ENCODE peak calls at places on chromosomes 3 and 15, in five cellular contexts. T is T-helper 2 cell, M is fibroblast of mammary gland, B is neural crest cell, A is GM03348. L is an unnamed sample.

GRCh38 chr3:170741756-170742530 is 128.1 kb downstream of the RPL22L1 start:
- DNase-seq in T (no peak), M (peak), B (no peak), A (no peak), L (no peak)

GRCh38 chr3:48058089-48058488 is 41.9 kb upstream of the MAP4 start:
- DNase-seq in T (no peak), M (peak), B (no peak), A (peak), L (no peak)

GRCh38 chr15:51782357-51782896 is 31.0 kb downstream of the TMOD2 start:
- DNase-seq in T (no peak), M (peak), B (no peak), A (no peak), L (no peak)

GRCh38 chr15:39682366-39682765 is 100.3 kb downstream of the FSIP1 start:
- DNase-seq in T (no peak), M (no peak), B (no peak), A (peak), L (no peak)

GRCh38 chr15:47577476-47577875 is 139.8 kb upstream of the SEMA6D start:
- DNase-seq in T (no peak), M (no peak), B (no peak), A (no peak), L (no peak)

GRCh38 chr15:90902996-90903732 is at the start of gene MAN2A2:
- DNase-seq in T (peak), M (peak), B (peak), A (peak), L (no peak)

GRCh38 chr3:29755416-29755815 is 474.5 kb downstream of the RBMS3 start:
- DNase-seq in T (no peak), M (no peak), B (no peak), A (no peak), L (no peak)

GRCh38 chr3:63954182-63954581 is 42.0 kb upstream of the SCAANT1 start:
- DNase-seq in T (no peak), M (peak), B (no peak), A (no peak), L (no peak)

GRCh38 chr3:109926376-109926775 is 589.0 kb upstream of the DPPA4 start:
- DNase-seq in T (no peak), M (no peak), B (no peak), A (no peak), L (no peak)

GRCh38 chr3:41026394-41027177 is 172.7 kb upstream of the CTNNB1 start:
- DNase-seq in T (no peak), M (peak), B (peak), A (no peak), L (peak)

GRCh38 chr3:48456466-48456865 is 9.9 kb downstream of the ATRIP start:
- DNase-seq in T (no peak), M (no peak), B (no peak), A (no peak), L (no peak)

GRCh38 chr15:97078556-97078955 is 748.1 kb downstream of the NR2F2 start:
- DNase-seq in T (no peak), M (no peak), B (no peak), A (no peak), L (no peak)

GRCh38 chr3:2261747-2262146 is 163.1 kb downstream of the CNTN4 start:
- DNase-seq in T (no peak), M (no peak), B (no peak), A (no peak), L (no peak)

GRCh38 chr3:20344400-20344959 is 158.5 kb upstream of the SGO1 start:
- DNase-seq in T (no peak), M (no peak), B (no peak), A (no peak), L (no peak)

GRCh38 chr3:125150525-125151436 is 61.8 kb downstream of the SLC12A8 start:
- DNase-seq in T (peak), M (peak), B (peak), A (no peak), L (no peak)

GRCh38 chr3:106428565-106428994 is 559.8 kb upstream of the CBLB start:
- DNase-seq in T (peak), M (peak), B (no peak), A (peak), L (peak)

GRCh38 chr3:12393894-12394293 is 90.4 kb upstream of the TSEN2 start:
- DNase-seq in T (no peak), M (peak), B (no peak), A (peak), L (peak)

GRCh38 chr3:30112904-30113484 is 493.4 kb upstream of the TGFBR2 start:
- DNase-seq in T (peak), M (peak), B (no peak), A (peak), L (no peak)